ENCODE peak calls at places on chromosomes 4 and X, in seven cellular contexts. J is right lobe of liver; K is GM12865; O is mesendoderm; I is CD8-positive, alpha-beta T cell; L is upper lobe of left lung; Z is transverse colon. Y is an unnamed sample.

GRCh38 chr4:4730214-4730613 is 129.3 kb upstream of the MSX1 start:
- DNase-seq in J (no peak), K (no peak), O (no peak), I (no peak), L (no peak), Z (no peak), Y (no peak)

GRCh38 chr4:170884965-170885583 is 795.3 kb upstream of the AADAT start:
- DNase-seq in J (no peak), K (no peak), O (no peak), I (no peak), L (no peak), Z (no peak), Y (no peak)

GRCh38 chr4:157075811-157076577 is at the start of gene GLRB:
- DNase-seq in J (no peak), K (no peak), O (peak; percentile 26), I (no peak), L (peak; percentile 88), Z (no peak), Y (peak; percentile 22)

GRCh38 chrX:48934581-48935331 is 15.9 kb upstream of the PIM2 start:
- DNase-seq in J (no peak), K (no peak), O (no peak), I (no peak), L (no peak), Z (no peak), Y (no peak)

GRCh38 chr4:185469539-185470154 is 1.9 kb downstream of the CCDC110 start:
- DNase-seq in J (peak; percentile 46), K (no peak), O (no peak), I (no peak), L (no peak), Z (peak; percentile 20), Y (no peak)

GRCh38 chrX:153766871-153767673 is 3.0 kb downstream of the PLXNB3 start:
- DNase-seq in J (peak; percentile 29), K (peak; percentile 0), O (no peak), I (no peak), L (peak; percentile 75), Z (peak; percentile 8), Y (no peak)

GRCh38 chrX:31353095-31353494 is 281.3 kb upstream of the FTHL17 start:
- DNase-seq in J (no peak), K (peak; percentile 0), O (peak; percentile 85), I (no peak), L (no peak), Z (no peak), Y (peak; percentile 67)

GRCh38 chrX:95071052-95071451 is 1397.0 kb downstream of the FAM133A start:
- DNase-seq in J (no peak), K (no peak), O (no peak), I (no peak), L (no peak), Z (no peak), Y (no peak)

GRCh38 chrX:17470136-17470535 is 95.1 kb downstream of the NHS start:
- DNase-seq in J (no peak), K (no peak), O (no peak), I (no peak), L (no peak), Z (no peak), Y (peak; percentile 15)

GRCh38 chrX:15645266-15645665 is 19.3 kb downstream of the CLTRN start:
- DNase-seq in J (no peak), K (no peak), O (peak; percentile 33), I (no peak), L (no peak), Z (no peak), Y (peak; percentile 1)

GRCh38 chr4:5802565-5802964 is 90.3 kb downstream of the CRMP1 start:
- DNase-seq in J (no peak), K (no peak), O (no peak), I (no peak), L (no peak), Z (no peak), Y (no peak)

GRCh38 chrX:137401092-137401491 is 164.8 kb upstream of the ZIC3 start:
- DNase-seq in J (no peak), K (no peak), O (no peak), I (no peak), L (no peak), Z (no peak), Y (no peak)

GRCh38 chr4:41216294-41217019 is 2.1 kb upstream of the APBB2 start:
- DNase-seq in J (peak; percentile 89), K (peak; percentile 92), O (peak; percentile 91), I (no peak), L (peak; percentile 93), Z (peak; percentile 86), Y (peak; percentile 76)

GRCh38 chrX:31266172-31267076 is 194.6 kb upstream of the FTHL17 start:
- DNase-seq in J (peak; percentile 74), K (peak; percentile 55), O (peak; percentile 39), I (no peak), L (peak; percentile 93), Z (peak; percentile 59), Y (peak; percentile 36)

GRCh38 chrX:17629011-17629410 is 108.3 kb upstream of the SCML1 start:
- DNase-seq in J (no peak), K (no peak), O (no peak), I (no peak), L (no peak), Z (no peak), Y (no peak)

GRCh38 chr4:4480685-4481393 is 61.0 kb downstream of the STX18 start:
- DNase-seq in J (no peak), K (no peak), O (peak; percentile 16), I (no peak), L (peak; percentile 15), Z (no peak), Y (peak; percentile 37)

GRCh38 chrX:138890491-138890890 is 179.0 kb upstream of the FGF13 start:
- DNase-seq in J (no peak), K (no peak), O (no peak), I (no peak), L (no peak), Z (no peak), Y (no peak)

GRCh38 chrX:119488749-119489148 is 20.5 kb downstream of the SLC25A5 start:
- DNase-seq in J (peak; percentile 62), K (peak; percentile 39), O (peak; percentile 31), I (peak; percentile 57), L (no peak), Z (peak; percentile 73), Y (peak; percentile 69)

GRCh38 chr4:3657917-3658913 is 108.0 kb upstream of the ADRA2C start:
- DNase-seq in J (no peak), K (no peak), O (no peak), I (no peak), L (peak; percentile 63), Z (no peak), Y (peak; percentile 89)

GRCh38 chr4:991451-992296 is 1.5 kb downstream of the SLC26A1 start:
- DNase-seq in J (no peak), K (no peak), O (no peak), I (no peak), L (peak; percentile 83), Z (no peak), Y (no peak)
- H3K4me3 ChIP-seq in J (peak overlapping the region; percentile 68), K (no peak overlapping the region), O (no peak overlapping the region), I (no peak overlapping the region), L (no peak overlapping the region), Z (peak overlapping the region; percentile 7), Y (no peak overlapping the region)

GRCh38 chr4:40202474-40202873 is 5.6 kb downstream of the RHOH start:
- DNase-seq in J (no peak), K (peak; percentile 51), O (no peak), I (no peak), L (no peak), Z (no peak), Y (no peak)
- H3K4me3 ChIP-seq in J (no peak overlapping the region), K (peak overlapping the region; percentile 87), O (no peak overlapping the region), I (peak overlapping the region; percentile 87), L (no peak overlapping the region), Z (no peak overlapping the region), Y (no peak overlapping the region)

GRCh38 chr4:184440593-184441358 is 33.6 kb downstream of the IRF2 start:
- DNase-seq in J (no peak), K (no peak), O (no peak), I (no peak), L (no peak), Z (no peak), Y (no peak)
- H3K4me3 ChIP-seq in J (no peak overlapping the region), K (no peak overlapping the region), O (no peak overlapping the region), I (no peak overlapping the region), L (no peak overlapping the region), Z (no peak overlapping the region), Y (no peak overlapping the region)

GRCh38 chr4:168736831-168737230 is 240.0 kb downstream of the PALLD start:
- DNase-seq in J (no peak), K (no peak), O (no peak), I (no peak), L (no peak), Z (no peak), Y (no peak)

GRCh38 chr4:168734703-168735688 is 238.1 kb downstream of the PALLD start:
- DNase-seq in J (no peak), K (no peak), O (no peak), I (no peak), L (no peak), Z (no peak), Y (no peak)

GRCh38 chr4:168732714-168733113 is 235.9 kb downstream of the PALLD start:
- DNase-seq in J (no peak), K (no peak), O (no peak), I (no peak), L (no peak), Z (no peak), Y (no peak)

GRCh38 chr4:168737441-168738176 is 240.8 kb downstream of the PALLD start:
- DNase-seq in J (no peak), K (no peak), O (no peak), I (no peak), L (no peak), Z (no peak), Y (no peak)

GRCh38 chr4:168735735-168736134 is 238.9 kb downstream of the PALLD start:
- DNase-seq in J (no peak), K (no peak), O (peak; percentile 27), I (no peak), L (no peak), Z (no peak), Y (no peak)
- H3K4me3 ChIP-seq in J (no peak overlapping the region), K (no peak overlapping the region), O (no peak overlapping the region), I (no peak overlapping the region), L (no peak overlapping the region), Z (no peak overlapping the region), Y (no peak overlapping the region)

GRCh38 chrX:44314855-44315254 is 28.6 kb downstream of the EFHC2 start:
- DNase-seq in J (no peak), K (no peak), O (peak; percentile 30), I (no peak), L (no peak), Z (no peak), Y (no peak)
- H3K4me3 ChIP-seq in J (no peak overlapping the region), K (no peak overlapping the region), O (no peak overlapping the region), I (no peak overlapping the region), L (no peak overlapping the region), Z (no peak overlapping the region), Y (no peak overlapping the region)

DNA sequence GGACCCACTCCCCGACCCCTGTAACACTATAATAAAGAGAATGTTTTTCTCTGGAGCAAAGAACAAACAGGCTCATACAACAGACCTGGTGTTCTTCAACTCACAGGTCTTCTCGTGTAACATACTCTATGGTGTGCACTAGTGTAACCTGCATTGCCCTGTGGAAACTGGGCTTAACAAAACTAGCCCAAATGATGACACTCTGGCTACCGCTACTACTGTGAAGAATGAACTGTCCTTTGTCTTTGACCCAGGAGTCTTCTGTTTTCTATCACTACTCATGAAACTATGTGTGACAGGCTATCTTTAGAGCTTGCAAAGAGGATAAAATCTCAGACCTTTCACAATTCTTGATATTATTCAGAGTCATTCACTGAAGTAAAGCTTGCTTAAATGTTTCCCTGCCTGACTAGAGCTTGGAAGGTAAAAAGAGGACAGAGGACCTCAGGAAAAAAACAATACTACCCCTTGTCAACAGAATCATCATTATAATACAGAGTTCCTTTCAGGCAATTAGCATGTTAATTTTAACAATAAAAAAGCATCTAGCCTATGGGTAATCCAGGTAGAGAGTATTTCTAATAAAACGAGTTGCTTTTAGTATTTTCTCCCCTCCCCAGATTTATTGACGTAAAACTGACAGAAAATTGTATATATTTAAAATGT is 59.2 kb downstream of the FSTL5 start:
- DNase-seq in J (no peak), K (no peak), O (no peak), I (no peak), L (no peak), Z (no peak), Y (no peak)
- H3K4me3 ChIP-seq in J (no peak overlapping the region), K (no peak overlapping the region), O (no peak overlapping the region), I (no peak overlapping the region), L (no peak overlapping the region), Z (no peak overlapping the region), Y (no peak overlapping the region)